ENCODE peak calls at places on chromosomes 4 and X, in five cellular contexts. F, K, E, N and D are unnamed samples. For H3K27me3, the result is how much of the 10 kb centered on the place peaks cover.

GRCh38 chrX:132665676-132666075 is 176.8 kb upstream of the MBNL3 start:
- DNase-seq in F (no peak), K (no peak), E (no peak), N (no peak), D (no peak)

GRCh38 chr4:108743021-108743420 is 19.8 kb downstream of the ETNPPL start:
- DNase-seq in F (no peak), K (no peak), E (no peak), N (no peak), D (no peak)

GRCh38 chrX:68203656-68204055 is 229.6 kb downstream of the OPHN1 start:
- DNase-seq in F (no peak), K (no peak), E (no peak), N (no peak), D (no peak)

GRCh38 chr4:55386073-55386472 is 9.7 kb upstream of the TMEM165 start:
- DNase-seq in F (no peak), K (no peak), E (no peak), N (peak), D (no peak)

GRCh38 chr4:151604238-151604637 is 156.6 kb downstream of the GATB start:
- DNase-seq in F (no peak), K (no peak), E (no peak), N (peak), D (no peak)

GRCh38 chrX:12974217-12974796 is 603 bp upstream of the TMSB4X start:
- DNase-seq in F (peak), K (no peak), E (peak), N (peak), D (peak)

GRCh38 chrX:119008122-119008744 is 33.8 kb downstream of the LONRF3 start:
- DNase-seq in F (no peak), K (no peak), E (no peak), N (peak), D (no peak)

GRCh38 chr4:93814141-93814540 is 14.4 kb upstream of the ATOH1 start:
- DNase-seq in F (no peak), K (no peak), E (no peak), N (no peak), D (no peak)

GRCh38 chr4:42596918-42597317 is 60.0 kb downstream of the ATP8A1 start:
- DNase-seq in F (no peak), K (no peak), E (no peak), N (no peak), D (no peak)

GRCh38 chrX:69556094-69557011 is 52.2 kb downstream of the NALF2 start:
- DNase-seq in F (no peak), K (no peak), E (no peak), N (peak), D (no peak)

GRCh38 chrX:18984381-18985185 is 669 bp upstream of the PHKA2 start:
- DNase-seq in F (peak), K (peak), E (peak), N (peak), D (peak)

GRCh38 chrX:39764441-39764914 is 333.3 kb downstream of the BCOR start:
- DNase-seq in F (no peak), K (no peak), E (no peak), N (no peak), D (no peak)

GRCh38 chr4:110175634-110176033 is 22.8 kb downstream of the ELOVL6 start:
- DNase-seq in F (no peak), K (no peak), E (no peak), N (peak), D (no peak)

GRCh38 chrX:121781991-121782390 is 734.6 kb downstream of the GLUD2 start:
- DNase-seq in F (no peak), K (no peak), E (no peak), N (no peak), D (no peak)

GRCh38 chr4:186904104-186904503 is 180.4 kb upstream of the FAT1 start:
- DNase-seq in F (no peak), K (no peak), E (no peak), N (peak), D (no peak)

GRCh38 chrX:134761788-134762187 is 103.5 kb upstream of the PLAC1 start:
- DNase-seq in F (no peak), K (no peak), E (no peak), N (peak), D (no peak)

GRCh38 chr4:169068423-169068822 is 58.4 kb upstream of the CBR4 start:
- DNase-seq in F (no peak), K (no peak), E (no peak), N (no peak), D (no peak)

GRCh38 chr4:148292596-148293175 is 149.5 kb downstream of the NR3C2 start:
- DNase-seq in F (no peak), K (no peak), E (no peak), N (no peak), D (no peak)

GRCh38 chr4:53313510-53313909 is 52.4 kb downstream of the SCFD2 start:
- DNase-seq in F (no peak), K (no peak), E (no peak), N (peak), D (no peak)

GRCh38 chr4:183610613-183611012 is 48.4 kb downstream of the RWDD4 start:
- DNase-seq in F (no peak), K (no peak), E (no peak), N (no peak), D (no peak)

GRCh38 chr4:22508376-22508775 is 7.5 kb downstream of the ADGRA3 start:
- DNase-seq in F (no peak), K (no peak), E (no peak), N (no peak), D (no peak)

GRCh38 chr4:946517-947471 is 14.5 kb downstream of the TMEM175 start:
- DNase-seq in F (no peak), K (no peak), E (no peak), N (no peak), D (no peak)

GRCh38 chr4:88087004-88087403 is 71.4 kb downstream of the ABCG2 start:
- DNase-seq in F (no peak), K (no peak), E (no peak), N (no peak), D (no peak)

GRCh38 chrX:145817299-145817665 is 347 bp upstream of the SLITRK2 start:
- DNase-seq in F (no peak), K (no peak), E (no peak), N (no peak), D (no peak)
- H3K27me3 ChIP-seq in F (under half), K (under half), E (half or more), N (half or more), D (under half)

GRCh38 chrX:153989971-153990655 is 17.6 kb downstream of the TMEM187 start:
- DNase-seq in F (no peak), K (no peak), E (no peak), N (no peak), D (no peak)
- H3K27me3 ChIP-seq in F (under half), K (under half), E (under half), N (under half), D (under half)

DNA sequence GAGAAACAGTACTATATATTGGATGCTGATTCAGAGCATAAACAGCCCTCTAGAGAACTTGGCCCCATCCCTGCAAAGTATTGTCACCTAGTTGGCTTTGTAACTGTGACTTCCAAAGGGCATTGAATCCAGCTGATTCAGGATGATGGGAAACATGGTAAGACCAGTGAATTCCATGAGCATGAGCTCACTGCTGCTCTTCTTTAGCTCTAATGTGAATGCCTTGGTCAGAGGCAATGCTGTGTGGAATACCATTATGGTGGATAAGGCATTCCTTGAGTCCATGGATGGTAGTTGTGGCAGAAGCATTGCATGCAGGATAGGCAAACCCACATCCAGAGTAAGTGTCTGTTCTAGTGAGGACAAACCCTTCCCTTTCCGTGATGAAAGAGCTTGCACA is 365.6 kb upstream of the EDA2R start:
- DNase-seq in F (no peak), K (no peak), E (no peak), N (no peak), D (no peak)
- H3K27me3 ChIP-seq in F (under half), K (under half), E (under half), N (under half), D (under half)

GRCh38 chr4:99917575-99917974 is 23.3 kb upstream of the LAMTOR3 start:
- DNase-seq in F (no peak), K (no peak), E (no peak), N (no peak), D (no peak)
- H3K27me3 ChIP-seq in F (under half), K (under half), E (under half), N (under half), D (under half)

GRCh38 chr4:140754918-140755810 is 1.0 kb downstream of the TBC1D9 start:
- DNase-seq in F (no peak), K (no peak), E (no peak), N (peak), D (no peak)
- H3K27me3 ChIP-seq in F (under half), K (under half), E (under half), N (under half), D (under half)

DNA sequence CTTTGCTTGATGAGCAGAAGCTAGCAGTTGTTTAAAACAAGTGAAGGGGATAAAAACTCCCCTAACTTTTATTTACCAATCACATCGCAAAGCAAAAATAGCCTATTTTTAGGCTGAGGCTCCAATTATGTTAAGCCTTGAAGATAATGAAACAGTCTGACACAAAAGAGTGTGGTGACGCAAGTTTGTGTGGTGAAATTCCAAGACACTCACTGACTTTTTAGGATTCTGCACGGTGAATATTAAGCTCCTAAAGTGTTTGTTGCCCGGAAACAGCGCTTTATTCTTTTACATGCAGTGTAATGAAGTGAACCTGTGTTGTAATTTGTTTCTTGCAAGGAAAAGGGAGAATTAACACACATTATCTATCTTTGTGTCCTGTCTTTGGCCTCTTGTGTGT is 74.8 kb downstream of the POLA1 start:
- DNase-seq in F (no peak), K (no peak), E (no peak), N (no peak), D (no peak)
- H3K27me3 ChIP-seq in F (under half), K (under half), E (under half), N (under half), D (under half)

DNA sequence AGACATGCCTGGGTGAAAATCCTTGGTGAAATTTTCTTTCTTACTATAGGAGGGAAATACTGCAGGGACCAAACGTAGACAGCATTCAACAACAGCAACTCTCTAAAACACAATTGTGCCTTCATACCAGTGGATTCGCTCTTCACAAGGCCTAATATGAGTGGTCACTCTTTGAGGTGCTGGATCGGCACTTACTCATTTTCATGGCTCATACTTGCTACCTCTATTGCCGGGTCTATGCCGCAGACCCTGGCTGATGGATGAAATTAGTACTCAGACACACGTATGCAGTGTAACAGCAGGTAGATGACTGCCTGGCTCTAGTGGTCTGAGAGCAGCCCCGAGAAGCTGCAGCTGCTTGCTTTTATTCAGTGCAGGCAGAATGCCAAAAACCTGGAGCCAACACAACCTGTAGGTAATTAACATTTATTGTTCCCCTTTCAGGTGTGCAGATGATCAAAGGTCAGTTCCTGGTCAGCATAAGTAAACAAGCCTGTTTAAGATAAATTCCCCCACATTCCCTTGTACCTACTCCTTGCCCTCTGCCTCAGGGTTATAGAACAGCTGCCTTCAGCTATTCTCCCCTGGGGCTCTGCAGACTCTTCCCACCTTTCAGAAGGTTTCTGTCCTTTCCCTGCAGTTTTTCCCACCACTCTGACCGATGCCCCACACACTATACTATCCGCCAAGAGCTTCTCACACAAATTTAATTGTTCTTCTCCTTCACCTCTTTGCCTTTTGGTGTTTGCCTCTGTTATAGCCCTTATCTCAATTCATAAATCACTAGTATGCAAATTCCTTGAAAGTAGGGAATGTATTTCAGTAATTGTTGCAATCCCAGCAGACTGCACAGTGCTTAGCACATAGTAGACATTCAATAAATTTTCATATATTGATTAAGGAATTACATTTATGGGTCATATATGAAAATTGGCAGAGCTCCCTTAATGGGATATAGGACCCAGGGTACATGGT is 210.0 kb downstream of the SPANXN3 start:
- DNase-seq in F (no peak), K (no peak), E (no peak), N (no peak), D (no peak)
- H3K27me3 ChIP-seq in F (under half), K (under half), E (under half), N (under half), D (under half)

GRCh38 chrX:78123190-78123589 is 16.3 kb downstream of the TAF9B start:
- DNase-seq in F (no peak), K (no peak), E (no peak), N (peak), D (no peak)
- H3K27me3 ChIP-seq in F (under half), K (under half), E (under half), N (under half), D (under half)

GRCh38 chrX:49922291-49923241 is at the start of gene CLCN5:
- DNase-seq in F (peak), K (peak), E (peak), N (peak), D (peak)

GRCh38 chrX:49921109-49921508 is 1.3 kb upstream of the CLCN5 start:
- DNase-seq in F (no peak), K (no peak), E (no peak), N (no peak), D (no peak)

GRCh38 chrX:49915352-49916222 is 6.8 kb upstream of the CLCN5 start:
- DNase-seq in F (no peak), K (no peak), E (no peak), N (peak), D (no peak)

DNA sequence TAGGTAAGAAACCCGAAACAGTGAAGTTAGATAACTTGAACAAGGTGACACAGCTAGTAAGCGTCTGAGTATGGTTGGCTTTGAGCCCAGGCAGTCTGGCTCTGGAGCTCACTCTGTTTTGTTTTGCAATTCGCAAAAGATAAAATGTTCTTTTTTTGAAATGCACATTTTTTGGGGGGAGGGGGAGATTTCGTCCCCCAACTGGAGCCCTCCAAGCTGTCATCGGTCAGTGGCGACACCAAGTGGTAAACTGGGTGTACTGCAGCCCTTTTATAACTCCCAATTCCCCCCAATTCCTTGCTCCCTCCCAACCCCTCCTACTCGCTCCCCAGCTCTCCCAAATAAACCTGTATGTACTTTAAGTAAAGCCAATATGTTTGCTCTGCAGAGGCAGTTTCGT is 2.8 kb upstream of the CLCN5 start:
- DNase-seq in F (peak), K (no peak), E (peak), N (peak), D (peak)
- H3K27me3 ChIP-seq in F (under half), K (under half), E (under half), N (under half), D (under half)